ENCODE peak calls at places on chromosome 9, in five cellular contexts. N is CD8-positive, alpha-beta memory T cell; K is NAMALWA; I is AG20443; J is GM23248. Q is an unnamed sample.

GRCh38 chr9:128034821-128035764 is 32.0 kb downstream of the NAIF1 start:
- DNase-seq in I (peak), J (peak), K (peak), N (peak), Q (peak)

GRCh38 chr9:130107955-130108354 is 54.2 kb downstream of the GPR107 start:
- DNase-seq in K (no peak), I (no peak), J (no peak), N (no peak), Q (no peak)

GRCh38 chr9:134957165-134957944 is 39.6 kb upstream of the FCN1 start:
- DNase-seq in K (no peak), J (no peak), N (no peak), I (no peak), Q (no peak)

GRCh38 chr9:86187121-86187520 is 72.3 kb downstream of the C9orf153 start:
- DNase-seq in I (no peak), J (no peak), K (no peak), N (no peak), Q (no peak)

GRCh38 chr9:114112778-114113585 is 13.9 kb upstream of the KIF12 start:
- DNase-seq in I (peak), N (no peak), J (peak), K (no peak), Q (no peak)

GRCh38 chr9:129142115-129142514 is 30.9 kb downstream of the PTPA start:
- DNase-seq in J (no peak), N (no peak), I (no peak), K (peak), Q (no peak)

GRCh38 chr9:98491778-98492177 is 217.0 kb downstream of the GABBR2 start:
- DNase-seq in J (peak), I (peak), K (no peak), N (no peak), Q (no peak)

GRCh38 chr9:103761466-103761865 is 332.6 kb upstream of the SMC2 start:
- DNase-seq in K (no peak), J (no peak), N (no peak), I (no peak), Q (no peak)

GRCh38 chr9:86674475-86674874 is 272.8 kb downstream of the GAS1 start:
- DNase-seq in N (no peak), I (no peak), K (no peak), J (peak), Q (no peak)

GRCh38 chr9:113393281-113393680 is 7.8 kb downstream of the ALAD start:
- DNase-seq in N (no peak), I (no peak), K (no peak), J (no peak), Q (no peak)

GRCh38 chr9:18492612-18493011 is 18.7 kb downstream of the ADAMTSL1 start:
- DNase-seq in N (no peak), K (no peak), I (no peak), J (peak), Q (no peak)

GRCh38 chr9:2704504-2704903 is 12.8 kb upstream of the KCNV2 start:
- DNase-seq in I (peak), K (no peak), N (no peak), J (peak), Q (no peak)

GRCh38 chr9:114387678-114388431 is at the start of gene AKNA:
- DNase-seq in I (peak), N (peak), K (peak), J (peak), Q (peak)

GRCh38 chr9:123453904-123454321 is 97.9 kb downstream of the CRB2 start:
- DNase-seq in I (no peak), J (no peak), K (no peak), N (no peak), Q (no peak)

GRCh38 chr9:36731576-36731975 is 158.9 kb downstream of the MELK start:
- DNase-seq in K (peak), I (no peak), J (peak), N (no peak), Q (no peak)

GRCh38 chr9:134434896-134435506 is 108.7 kb downstream of the RXRA start:
- DNase-seq in J (peak), K (no peak), I (peak), N (no peak), Q (no peak)

GRCh38 chr9:129100383-129101169 is 10.0 kb downstream of the CRAT start:
- DNase-seq in J (no peak), I (no peak), N (no peak), K (no peak), Q (no peak)

GRCh38 chr9:93960221-93960970 is 5.2 kb upstream of the BARX1 start:
- DNase-seq in K (no peak), I (no peak), J (peak), N (no peak), Q (no peak)

GRCh38 chr9:33880562-33881089 is 63.7 kb downstream of the UBE2R2 start:
- DNase-seq in N (no peak), J (no peak), K (no peak), I (no peak), Q (no peak)

GRCh38 chr9:34611811-34612787 is at the start of gene RPP25L:
- DNase-seq in J (peak), N (peak), I (peak), K (peak), Q (peak)

GRCh38 chr9:22216730-22217160 is 207.6 kb upstream of the CDKN2B start:
- DNase-seq in J (peak), K (no peak), N (no peak), I (peak), Q (no peak)

GRCh38 chr9:23123048-23123632 is 676.5 kb downstream of the DMRTA1 start:
- DNase-seq in N (no peak), K (peak), J (peak), I (peak), Q (no peak)

GRCh38 chr9:94650924-94651323 is 11.6 kb upstream of the FBP1 start:
- DNase-seq in K (no peak), I (no peak), J (no peak), N (no peak), Q (no peak)

GRCh38 chr9:129574911-129575574 is 45.9 kb downstream of the C9orf50 start:
- DNase-seq in K (no peak), J (peak), I (no peak), N (no peak), Q (no peak)

GRCh38 chr9:137396227-137396626 is 26.7 kb downstream of the EXD3 start:
- DNase-seq in I (peak), N (no peak), J (peak), K (no peak), Q (no peak)

Q was measured in T-helper 9 cell.